ENCODE peak calls at places on chromosomes 12 and 14, in four cellular contexts. One of them, this sample, is unnamed.
A peak's percentile ranks its signal among the peaks of the same experiment; 100 is the strongest.

GRCh38 chr12:124519741-124520140 is 47.7 kb downstream of the NCOR2 start:
- DNase-seq in MM.1S: no peak
- DNase-seq in GM23338: no peak
- DNase-seq in GM23248: no peak
- DNase-seq in this sample: no peak

GRCh38 chr12:74538491-74539258 is 1.0 kb downstream of the ATXN7L3B start:
- DNase-seq in GM23338: no peak
- DNase-seq in MM.1S: peak; percentile 60
- DNase-seq in GM23248: peak; percentile 40
- DNase-seq in this sample: peak; percentile 64

GRCh38 chr12:42288544-42288943 is 37.4 kb downstream of the ZCRB1 start:
- DNase-seq in MM.1S: no peak
- DNase-seq in GM23338: no peak
- DNase-seq in GM23248: no peak
- DNase-seq in this sample: no peak

GRCh38 chr14:21047378-21047781 is 5.2 kb downstream of the RNASE7 start:
- DNase-seq in GM23338: no peak
- DNase-seq in GM23248: peak; percentile 63
- DNase-seq in MM.1S: no peak
- DNase-seq in this sample: no peak

GRCh38 chr12:49296836-49297694 is 2.1 kb downstream of the PRPH start:
- DNase-seq in GM23338: peak; percentile 84
- DNase-seq in GM23248: peak; percentile 33
- DNase-seq in MM.1S: peak; percentile 39
- DNase-seq in this sample: peak; percentile 81

GRCh38 chr12:20370001-20370381 is 1.7 kb downstream of the PDE3A start:
- DNase-seq in GM23248: peak; percentile 21
- DNase-seq in MM.1S: no peak
- DNase-seq in GM23338: peak; percentile 70
- DNase-seq in this sample: no peak

GRCh38 chr12:86801439-86801838 is 545.2 kb upstream of the MGAT4C start:
- DNase-seq in MM.1S: no peak
- DNase-seq in GM23338: no peak
- DNase-seq in GM23248: no peak
- DNase-seq in this sample: no peak

GRCh38 chr14:103854822-103855733 is 7.7 kb upstream of the PPP1R13B start:
- DNase-seq in GM23338: peak; percentile 72
- DNase-seq in MM.1S: no peak
- DNase-seq in GM23248: no peak
- DNase-seq in this sample: no peak

GRCh38 chr12:71873821-71874220 is 34.3 kb downstream of the TBC1D15 start:
- DNase-seq in MM.1S: no peak
- DNase-seq in GM23248: no peak
- DNase-seq in GM23338: no peak
- DNase-seq in this sample: no peak

GRCh38 chr12:105451211-105451610 is 120.7 kb downstream of the C12orf75 start:
- DNase-seq in MM.1S: no peak
- DNase-seq in GM23248: peak; percentile 92
- DNase-seq in GM23338: no peak
- DNase-seq in this sample: no peak

GRCh38 chr12:15558915-15559528 is 230.2 kb downstream of the EPS8 start:
- DNase-seq in GM23248: peak; percentile 96
- DNase-seq in MM.1S: no peak
- DNase-seq in GM23338: no peak
- DNase-seq in this sample: no peak

GRCh38 chr14:67359319-67359774 is 257 bp downstream of the ATP6V1D start:
- DNase-seq in GM23248: peak; percentile 88
- DNase-seq in MM.1S: no peak
- DNase-seq in GM23338: peak; percentile 54
- DNase-seq in this sample: peak; percentile 47

GRCh38 chr12:8913702-8914032 is 642 bp upstream of the PHC1 start:
- DNase-seq in GM23248: peak; percentile 39
- DNase-seq in MM.1S: no peak
- DNase-seq in GM23338: no peak
- DNase-seq in this sample: no peak

GRCh38 chr12:63079791-63080395 is 71.1 kb downstream of the AVPR1A start:
- DNase-seq in MM.1S: no peak
- DNase-seq in GM23338: no peak
- DNase-seq in GM23248: no peak
- DNase-seq in this sample: no peak

GRCh38 chr12:45184145-45184958 is 31.5 kb upstream of the ANO6 start:
- DNase-seq in MM.1S: no peak
- DNase-seq in GM23338: no peak
- DNase-seq in GM23248: no peak
- DNase-seq in this sample: no peak

GRCh38 chr14:77305696-77306095 is 15.0 kb downstream of the POMT2 start:
- DNase-seq in GM23338: no peak
- DNase-seq in GM23248: no peak
- DNase-seq in MM.1S: no peak
- DNase-seq in this sample: no peak

GRCh38 chr14:63288853-63289252 is 29.9 kb downstream of the GPHB5 start:
- DNase-seq in GM23248: no peak
- DNase-seq in MM.1S: no peak
- DNase-seq in GM23338: no peak
- DNase-seq in this sample: no peak

GRCh38 chr14:81273521-81273920 is 52.8 kb upstream of the GTF2A1 start:
- DNase-seq in GM23338: peak; percentile 31
- DNase-seq in GM23248: no peak
- DNase-seq in MM.1S: no peak
- DNase-seq in this sample: no peak

GRCh38 chr14:52267501-52268190 is at the start of gene PTGDR:
- DNase-seq in MM.1S: no peak
- DNase-seq in GM23338: peak; percentile 76
- DNase-seq in GM23248: peak; percentile 53
- DNase-seq in this sample: no peak

GRCh38 chr14:29278301-29278700 is 511.7 kb downstream of the FOXG1 start:
- DNase-seq in GM23338: no peak
- DNase-seq in MM.1S: no peak
- DNase-seq in GM23248: no peak
- DNase-seq in this sample: no peak

GRCh38 chr12:127504874-127505273 is 762.1 kb upstream of the TMEM132C start:
- DNase-seq in MM.1S: no peak
- DNase-seq in GM23338: no peak
- DNase-seq in GM23248: no peak
- DNase-seq in this sample: no peak

GRCh38 chr14:60248697-60249314 is at the start of gene PPM1A:
- DNase-seq in GM23338: peak; percentile 97
- DNase-seq in MM.1S: peak; percentile 89
- DNase-seq in GM23248: peak; percentile 96
- DNase-seq in this sample: peak; percentile 100

GRCh38 chr12:57739387-57739786 is 845 bp upstream of the AGAP2 start:
- DNase-seq in MM.1S: no peak
- DNase-seq in GM23338: no peak
- DNase-seq in GM23248: no peak
- DNase-seq in this sample: no peak

GRCh38 chr12:133203344-133204263 is 22.3 kb downstream of the ZNF268 start:
- DNase-seq in MM.1S: no peak
- DNase-seq in GM23338: peak; percentile 18
- DNase-seq in GM23248: peak; percentile 37
- DNase-seq in this sample: no peak

GRCh38 chr12:117447665-117448366 is 86.4 kb upstream of the NOS1 start:
- DNase-seq in GM23338: no peak
- DNase-seq in MM.1S: no peak
- DNase-seq in GM23248: no peak
- DNase-seq in this sample: no peak

GRCh38 chr12:30719060-30719459 is 23.4 kb upstream of the IPO8 start:
- DNase-seq in GM23338: no peak
- DNase-seq in GM23248: peak; percentile 82
- DNase-seq in MM.1S: peak; percentile 69
- DNase-seq in this sample: no peak

GRCh38 chr14:100560999-100561398 is 26.2 kb downstream of the BEGAIN start:
- DNase-seq in GM23338: no peak
- DNase-seq in MM.1S: no peak
- DNase-seq in GM23248: no peak
- DNase-seq in this sample: no peak

GRCh38 chr12:70660620-70661219 is 23.5 kb upstream of the PTPRB start:
- DNase-seq in MM.1S: peak; percentile 77
- DNase-seq in GM23248: peak; percentile 97
- DNase-seq in GM23338: no peak
- DNase-seq in this sample: no peak

GRCh38 chr14:100018054-100018453 is 47.2 kb upstream of the EVL start:
- DNase-seq in MM.1S: no peak
- DNase-seq in GM23338: no peak
- DNase-seq in GM23248: no peak
- DNase-seq in this sample: no peak

GRCh38 chr12:104055686-104056388 is 5.8 kb upstream of the GLT8D2 start:
- DNase-seq in GM23248: peak; percentile 42
- DNase-seq in MM.1S: no peak
- DNase-seq in GM23338: no peak
- DNase-seq in this sample: no peak

GRCh38 chr12:65597527-65597926 is 226.8 kb upstream of the HMGA2 start:
- DNase-seq in MM.1S: no peak
- DNase-seq in GM23248: no peak
- DNase-seq in GM23338: no peak
- DNase-seq in this sample: no peak

GRCh38 chr12:96824074-96824837 is 82.8 kb upstream of the NEDD1 start:
- DNase-seq in GM23248: no peak
- DNase-seq in GM23338: no peak
- DNase-seq in MM.1S: no peak
- DNase-seq in this sample: no peak

GRCh38 chr12:67434653-67435375 is 165.7 kb downstream of the CAND1 start:
- DNase-seq in MM.1S: no peak
- DNase-seq in GM23338: no peak
- DNase-seq in GM23248: peak; percentile 97
- DNase-seq in this sample: no peak

GRCh38 chr12:96108321-96108720 is 72.9 kb upstream of the LTA4H start:
- DNase-seq in GM23338: peak; percentile 23
- DNase-seq in MM.1S: no peak
- DNase-seq in GM23248: no peak
- DNase-seq in this sample: no peak

GRCh38 chr14:55328317-55328716 is 57.1 kb downstream of the FBXO34 start:
- DNase-seq in GM23338: no peak
- DNase-seq in GM23248: peak; percentile 55
- DNase-seq in MM.1S: no peak
- DNase-seq in this sample: no peak

GRCh38 chr12:112616469-112617190 is 174.9 kb upstream of the RPH3A start:
- DNase-seq in GM23338: peak; percentile 91
- DNase-seq in MM.1S: no peak
- DNase-seq in GM23248: no peak
- DNase-seq in this sample: no peak

GRCh38 chr12:82363990-82364389 is 5.7 kb downstream of the METTL25 start:
- DNase-seq in GM23338: no peak
- DNase-seq in MM.1S: no peak
- DNase-seq in GM23248: no peak
- DNase-seq in this sample: no peak
- H3K9me2 ChIP-seq in GM23338: no peaks in the 10 kb centered on the region
- H3K9me2 ChIP-seq in MM.1S: no peaks in the 10 kb centered on the region
- H3K9me2 ChIP-seq in GM23248: no peaks in the 10 kb centered on the region
- H3K9me2 ChIP-seq in this sample: no peaks in the 10 kb centered on the region

GRCh38 chr12:55675671-55676070 is 32.0 kb downstream of the ITGA7 start:
- DNase-seq in MM.1S: no peak
- DNase-seq in GM23338: no peak
- DNase-seq in GM23248: no peak
- DNase-seq in this sample: no peak

GRCh38 chr12:55670213-55670730 is 33.6 kb downstream of the OR10P1 start:
- DNase-seq in MM.1S: no peak
- DNase-seq in GM23248: no peak
- DNase-seq in GM23338: no peak
- DNase-seq in this sample: no peak

GRCh38 chr12:55676707-55677106 is 31.0 kb downstream of the ITGA7 start:
- DNase-seq in GM23338: no peak
- DNase-seq in GM23248: no peak
- DNase-seq in MM.1S: no peak
- DNase-seq in this sample: no peak

GRCh38 chr12:55671746-55672145 is 35.1 kb downstream of the OR10P1 start:
- DNase-seq in GM23248: no peak
- DNase-seq in GM23338: no peak
- DNase-seq in MM.1S: no peak
- DNase-seq in this sample: no peak

GRCh38 chr12:55673638-55674037 is 34.1 kb downstream of the ITGA7 start:
- DNase-seq in GM23248: no peak
- DNase-seq in GM23338: no peak
- DNase-seq in MM.1S: no peak
- DNase-seq in this sample: peak; percentile 72
- H3K9me2 ChIP-seq in GM23248: no peaks in the 10 kb centered on the region
- H3K9me2 ChIP-seq in GM23338: no peaks in the 10 kb centered on the region
- H3K9me2 ChIP-seq in MM.1S: no peaks in the 10 kb centered on the region
- H3K9me2 ChIP-seq in this sample: no peaks in the 10 kb centered on the region

GRCh38 chr12:6853626-6854025 is 1.7 kb downstream of the USP5 start:
- DNase-seq in MM.1S: no peak
- DNase-seq in GM23248: no peak
- DNase-seq in GM23338: no peak
- DNase-seq in this sample: no peak
- H3K9me2 ChIP-seq in MM.1S: no peaks in the 10 kb centered on the region
- H3K9me2 ChIP-seq in GM23248: no peaks in the 10 kb centered on the region
- H3K9me2 ChIP-seq in GM23338: no peaks in the 10 kb centered on the region
- H3K9me2 ChIP-seq in this sample: no peaks in the 10 kb centered on the region

DNA sequence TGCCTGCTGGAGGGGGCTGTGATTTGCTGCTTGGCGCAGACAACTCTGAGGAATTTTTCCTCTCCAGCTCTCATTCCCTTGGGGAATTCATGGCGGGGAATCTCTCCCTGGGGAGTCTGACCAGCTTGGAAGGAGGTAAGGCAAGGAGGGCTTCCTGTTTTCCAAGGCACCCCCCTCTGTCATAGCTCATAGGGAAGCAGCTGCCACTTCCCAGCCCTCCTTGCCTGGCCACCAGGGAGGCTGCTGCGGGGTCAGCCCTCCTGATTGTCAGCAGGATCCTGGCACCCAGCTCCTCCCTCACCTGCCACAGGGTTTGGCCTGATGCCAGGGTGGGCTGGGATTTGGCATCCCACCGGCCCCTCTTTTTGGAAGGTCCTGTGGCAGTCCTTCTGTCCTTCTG is 74.8 kb downstream of the TSPAN9 start:
- DNase-seq in GM23248: peak; percentile 52
- DNase-seq in MM.1S: no peak
- DNase-seq in GM23338: peak; percentile 80
- DNase-seq in this sample: no peak
- H3K9me2 ChIP-seq in GM23248: no peaks in the 10 kb centered on the region
- H3K9me2 ChIP-seq in MM.1S: no peaks in the 10 kb centered on the region
- H3K9me2 ChIP-seq in GM23338: no peaks in the 10 kb centered on the region
- H3K9me2 ChIP-seq in this sample: no peaks in the 10 kb centered on the region

DNA sequence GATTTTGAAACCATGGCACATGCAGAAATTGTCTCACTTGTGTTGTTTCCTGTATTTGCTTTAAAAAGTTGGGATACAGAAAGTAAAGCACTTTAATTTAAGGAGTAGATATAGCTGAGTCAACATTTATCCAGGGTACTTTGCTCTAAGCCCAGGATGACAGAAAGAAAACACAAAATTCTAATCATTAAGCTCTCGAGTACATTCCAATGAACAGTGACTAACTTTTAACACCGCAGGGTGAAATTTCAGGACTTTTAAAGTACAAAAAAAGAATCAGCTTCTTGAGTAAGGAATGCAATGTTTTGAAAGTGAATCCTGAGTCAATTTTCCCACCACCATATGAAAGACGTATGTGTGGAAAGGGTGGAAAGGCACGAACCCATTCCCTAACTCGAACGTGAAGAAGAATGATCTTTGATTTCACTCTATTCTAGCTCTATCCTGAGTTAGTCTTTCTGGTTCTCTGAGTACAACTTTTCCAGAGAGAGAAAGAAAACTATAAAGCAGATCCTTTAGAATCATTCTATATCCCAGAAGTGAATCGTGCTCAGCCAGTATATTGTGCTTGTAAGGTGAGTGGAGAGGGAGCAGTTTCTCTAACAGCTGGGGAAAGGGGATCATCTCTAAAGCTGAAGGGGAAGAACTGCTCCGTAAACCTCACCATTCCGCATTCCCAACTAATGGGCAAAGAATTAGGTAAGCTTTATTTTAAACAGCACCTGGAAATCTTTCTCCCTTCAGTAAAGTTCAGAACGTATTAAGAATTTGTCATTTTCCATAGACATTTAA is 779.0 kb upstream of the FLRT2 start:
- DNase-seq in GM23248: no peak
- DNase-seq in MM.1S: no peak
- DNase-seq in GM23338: peak; percentile 13
- DNase-seq in this sample: no peak
- H3K9me2 ChIP-seq in GM23248: no peaks in the 10 kb centered on the region
- H3K9me2 ChIP-seq in MM.1S: no peaks in the 10 kb centered on the region
- H3K9me2 ChIP-seq in GM23338: no peaks in the 10 kb centered on the region
- H3K9me2 ChIP-seq in this sample: no peaks in the 10 kb centered on the region